ENCODE peak calls at places on chromosomes 13 and 19, in four cellular contexts. T is posterior vena cava, P is fibroblast of villous mesenchyme, E is AG04450. X is an unnamed sample.

GRCh38 chr19:8487137-8487851 is 15.1 kb downstream of the PRAM1 start:
- DNase-seq in T (no peak), P (no peak), E (no peak), X (no peak)

GRCh38 chr19:31378404-31378803 is 29.2 kb upstream of the TSHZ3 start:
- DNase-seq in T (peak), P (peak), E (peak), X (peak)

GRCh38 chr13:77386880-77387606 is 60.1 kb upstream of the MYCBP2 start:
- DNase-seq in T (peak), P (peak), E (no peak), X (peak)

GRCh38 chr13:114005206-114005720 is 31.4 kb upstream of the C13orf46 start:
- DNase-seq in T (peak), P (peak), E (no peak), X (no peak)

GRCh38 chr19:43936219-43936618 is 1.1 kb upstream of the ZNF45 start:
- DNase-seq in T (no peak), P (no peak), E (no peak), X (no peak)

GRCh38 chr13:108272333-108272732 is 2.8 kb downstream of the TNFSF13B start:
- DNase-seq in T (no peak), P (no peak), E (no peak), X (peak)

GRCh38 chr19:19067276-19068072 is 3.7 kb downstream of the SLC25A42 start:
- DNase-seq in T (no peak), P (peak), E (no peak), X (no peak)

GRCh38 chr13:111153977-111154332 is 38.8 kb downstream of the ARHGEF7 start:
- DNase-seq in T (peak), P (peak), E (no peak), X (no peak)

GRCh38 chr19:49636230-49636932 is 3.6 kb downstream of the RRAS start:
- DNase-seq in T (no peak), P (no peak), E (no peak), X (no peak)

GRCh38 chr19:38662508-38663155 is 15.2 kb downstream of the ACTN4 start:
- DNase-seq in T (no peak), P (no peak), E (no peak), X (no peak)

GRCh38 chr13:105343134-105343806 is 1192.2 kb downstream of the EFNB2 start:
- DNase-seq in T (no peak), P (peak), E (no peak), X (peak)

GRCh38 chr13:50529154-50529882 is 314.2 kb downstream of the DLEU7 start:
- DNase-seq in T (peak), P (peak), E (peak), X (peak)

GRCh38 chr13:110208116-110208515 is 98.8 kb downstream of the COL4A1 start:
- DNase-seq in T (peak), P (no peak), E (no peak), X (no peak)

GRCh38 chr19:11023016-11023415 is 62.2 kb downstream of the SMARCA4 start:
- DNase-seq in T (no peak), P (no peak), E (no peak), X (no peak)

GRCh38 chr13:37047846-37048245 is 11.6 kb downstream of the SUPT20H start:
- DNase-seq in T (no peak), P (no peak), E (no peak), X (no peak)

GRCh38 chr13:30792257-30793000 is 57.1 kb downstream of the ALOX5AP start:
- DNase-seq in T (peak), P (peak), E (peak), X (peak)

GRCh38 chr13:102293723-102294122 is 108.1 kb downstream of the FGF14 start:
- DNase-seq in T (no peak), P (no peak), E (no peak), X (no peak)

GRCh38 chr19:1942934-1943555 is 2.1 kb downstream of the CSNK1G2 start:
- DNase-seq in T (peak), P (no peak), E (no peak), X (peak)

GRCh38 chr19:35228177-35228930 is at the start of gene FAM187B:
- DNase-seq in T (peak), P (no peak), E (no peak), X (no peak)

GRCh38 chr13:47794963-47795362 is 206.1 kb downstream of the SUCLA2 start:
- DNase-seq in T (no peak), P (peak), E (no peak), X (peak)

GRCh38 chr19:38502410-38503143 is 69.1 kb downstream of the RYR1 start:
- DNase-seq in T (no peak), P (no peak), E (no peak), X (no peak)

GRCh38 chr19:44808463-44809371 is at the start of gene BCAM:
- DNase-seq in T (peak), P (peak), E (no peak), X (peak)

GRCh38 chr13:74678308-74678958 is 544.2 kb upstream of the KLF12 start:
- DNase-seq in T (no peak), P (peak), E (no peak), X (no peak)

GRCh38 chr13:28843594-28843993 is 23.5 kb downstream of the MTUS2 start:
- DNase-seq in T (no peak), P (no peak), E (no peak), X (no peak)

GRCh38 chr19:32865326-32865725 is 4.2 kb downstream of the SLC7A9 start:
- DNase-seq in T (no peak), P (no peak), E (no peak), X (no peak)

GRCh38 chr19:41546386-41546789 is 29.6 kb upstream of the CEACAM21 start:
- DNase-seq in T (no peak), P (no peak), E (no peak), X (no peak)

GRCh38 chr13:112168771-112169170 is 101.8 kb downstream of the SOX1 start:
- DNase-seq in T (no peak), P (no peak), E (no peak), X (no peak)

GRCh38 chr13:91158015-91158390 is 189.5 kb upstream of the MIR17HG start:
- DNase-seq in T (no peak), P (no peak), E (no peak), X (peak)

GRCh38 chr19:55525289-55526101 is 11.4 kb downstream of the SBK2 start:
- DNase-seq in T (peak), P (no peak), E (no peak), X (no peak)